ENCODE peak calls at places on chromosome 19, in ten cellular contexts. J is transverse colon, U is ovary, T is upper lobe of left lung, E is heart left ventricle, Y is AG04450, M is endothelial cell of umbilical vein, P is uterus, Z is astrocyte, G is prostate gland. K is an unnamed sample.

GRCh38 chr19:11261902-11262839 is at the start of gene DOCK6:
- DNase-seq in M (no peak), T (peak), P (no peak), J (peak), Z (no peak), G (no peak), Y (no peak), E (peak), U (peak), K (no peak)

GRCh38 chr19:54255105-54255775 is 1.8 kb downstream of the LILRB5 start:
- DNase-seq in E (no peak), P (no peak), M (no peak), T (no peak), Y (no peak), G (no peak), U (no peak), J (no peak), Z (no peak), K (peak)

GRCh38 chr19:4375620-4376228 is 24.6 kb downstream of the SH3GL1 start:
- DNase-seq in Y (no peak), U (peak), J (peak), M (peak), Z (peak), P (peak), E (no peak), G (no peak), T (no peak), K (no peak)

GRCh38 chr19:51514866-51515481 is 13.4 kb upstream of the SIGLEC12 start:
- DNase-seq in P (no peak), M (peak), G (no peak), E (no peak), U (no peak), J (no peak), Z (peak), T (no peak), Y (peak), K (no peak)

GRCh38 chr19:43306097-43306496 is 36.8 kb upstream of the PSG9 start:
- DNase-seq in E (no peak), J (no peak), M (no peak), U (no peak), T (no peak), P (no peak), G (no peak), Y (no peak), Z (no peak), K (no peak)

GRCh38 chr19:41887711-41888382 is 4.9 kb downstream of the ARHGEF1 start:
- DNase-seq in M (no peak), T (peak), G (no peak), Z (peak), U (no peak), J (peak), Y (no peak), E (peak), P (no peak), K (no peak)

GRCh38 chr19:13026478-13026999 is 31.3 kb downstream of the NFIX start:
- DNase-seq in M (peak), E (no peak), T (no peak), Z (peak), G (no peak), U (no peak), J (peak), Y (no peak), P (no peak), K (no peak)

GRCh38 chr19:46714523-46715106 is 2.3 kb downstream of the PRKD2 start:
- DNase-seq in P (no peak), Y (no peak), U (no peak), E (no peak), T (no peak), Z (no peak), M (peak), G (no peak), J (no peak), K (peak)

GRCh38 chr19:1816530-1817298 is 4.6 kb upstream of the ATP8B3 start:
- DNase-seq in P (no peak), Y (no peak), U (no peak), T (no peak), J (no peak), G (no peak), M (no peak), Z (no peak), E (no peak), K (no peak)

DNA sequence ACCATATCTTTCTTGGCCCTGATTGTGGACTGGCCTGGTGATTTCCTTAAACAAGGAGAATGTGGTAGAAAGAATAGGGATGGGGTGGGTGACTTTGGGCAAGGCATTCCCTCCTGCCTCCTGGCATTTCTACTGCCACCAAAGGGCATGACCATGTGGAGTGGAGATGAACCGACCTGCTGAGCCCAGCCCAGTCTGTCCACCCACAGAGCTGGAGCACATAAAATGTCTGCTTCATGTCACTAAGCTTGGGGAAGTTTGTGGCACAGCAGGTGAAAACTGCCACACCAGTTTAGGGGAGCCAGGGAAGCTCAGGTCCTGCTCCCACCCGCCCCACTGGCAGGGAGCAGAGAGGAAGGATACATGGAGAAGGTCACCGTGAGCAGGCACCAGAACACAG is 6.3 kb downstream of the TMEM161A start:
- DNase-seq in E (no peak), G (no peak), T (no peak), Z (no peak), U (no peak), M (no peak), P (no peak), Y (no peak), J (no peak), K (no peak)
- H3K27ac ChIP-seq in E (no peak), G (no peak), T (no peak), Z (no peak), U (no peak), M (no peak), P (no peak), Y (no peak), J (no peak), K (no peak)

GRCh38 chr19:32199501-32200040 is 145.8 kb upstream of the ZNF507 start:
- DNase-seq in U (no peak), G (no peak), E (no peak), P (no peak), M (no peak), Y (no peak), Z (no peak), J (no peak), T (no peak), K (no peak)

GRCh38 chr19:32195706-32196610 is 149.5 kb upstream of the ZNF507 start:
- DNase-seq in E (no peak), Z (no peak), T (no peak), U (no peak), J (no peak), G (no peak), P (no peak), Y (no peak), M (no peak), K (no peak)

GRCh38 chr19:32196690-32197420 is 148.6 kb upstream of the ZNF507 start:
- DNase-seq in U (no peak), T (no peak), E (no peak), Y (no peak), J (no peak), P (no peak), Z (no peak), M (no peak), G (no peak), K (no peak)

GRCh38 chr19:32200312-32201038 is 144.9 kb upstream of the ZNF507 start:
- DNase-seq in T (no peak), U (no peak), Y (no peak), Z (no peak), G (no peak), P (no peak), M (no peak), E (no peak), J (no peak), K (no peak)

DNA sequence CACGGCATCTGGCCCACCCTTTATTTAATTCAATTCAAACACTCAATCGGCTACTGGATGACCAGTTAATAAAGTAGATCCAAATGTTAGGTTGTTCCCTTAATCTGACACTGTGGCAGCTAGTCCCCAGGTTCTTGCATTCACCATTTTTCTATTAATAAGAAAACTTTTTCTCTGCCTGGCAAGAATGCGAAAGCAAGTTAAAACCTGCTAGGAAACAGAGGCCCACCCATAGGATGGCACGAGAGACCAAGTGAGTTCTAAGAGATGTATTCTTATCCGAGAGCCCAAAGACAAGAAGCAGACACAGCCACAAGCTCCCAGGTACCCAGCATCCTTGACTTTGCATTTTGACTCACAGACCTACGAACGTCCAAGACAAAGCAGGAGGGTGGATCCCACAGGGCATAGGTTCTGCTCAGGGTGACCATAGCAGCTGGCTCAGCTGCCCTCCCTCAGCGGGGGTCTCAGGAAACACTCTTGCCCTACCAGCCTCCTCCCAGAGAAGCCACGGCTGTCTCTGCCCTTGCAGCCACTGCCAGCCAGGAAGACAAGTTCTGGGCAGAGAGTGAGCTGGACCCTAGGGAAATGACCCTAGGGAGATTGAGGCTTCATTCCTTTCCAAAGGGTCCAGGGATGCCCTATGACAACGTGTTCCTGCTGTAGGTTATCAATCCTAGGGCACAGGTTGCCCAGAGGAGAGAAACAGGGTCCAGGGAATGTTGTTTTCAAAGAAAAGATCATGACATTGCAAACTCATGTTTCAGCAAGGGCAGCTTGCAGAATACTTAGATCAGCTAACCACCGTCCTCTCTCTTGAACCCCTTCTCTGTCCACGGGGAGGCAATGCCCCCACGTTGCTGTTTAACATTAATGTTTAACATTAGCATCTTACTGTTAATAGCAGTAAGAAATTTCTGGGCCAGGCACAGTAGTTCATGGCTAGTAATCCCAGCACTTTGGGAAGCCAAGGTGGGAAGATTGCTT is 147.2 kb upstream of the ZNF507 start:
- DNase-seq in P (no peak), T (no peak), M (no peak), Y (no peak), Z (no peak), G (no peak), E (no peak), J (no peak), U (no peak), K (no peak)
- TF ChIP-seq CTCF in P (no peak), T (no peak), M (no peak), Y (no peak), Z (no peak), G (no peak), E (no peak), J (no peak), U (no peak), K (no peak)

GRCh38 chr19:657611-658010 is 5.4 kb downstream of the RNF126 start:
- DNase-seq in G (no peak), Y (no peak), T (no peak), Z (no peak), J (no peak), P (no peak), E (no peak), U (no peak), M (no peak), K (no peak)
- H3K4me3 ChIP-seq in G (no peak), Y (no peak), T (no peak), Z (no peak), J (no peak), P (no peak), E (no peak), U (no peak), M (no peak), K (no peak)

GRCh38 chr19:6725513-6726231 is 5.2 kb upstream of the C3 start:
- DNase-seq in J (no peak), Z (no peak), T (no peak), E (no peak), G (no peak), P (no peak), Y (no peak), U (no peak), M (no peak), K (no peak)
- H3K27ac ChIP-seq in J (no peak), Z (no peak), T (no peak), E (no peak), G (no peak), P (no peak), Y (no peak), U (no peak), M (no peak), K (no peak)

DNA sequence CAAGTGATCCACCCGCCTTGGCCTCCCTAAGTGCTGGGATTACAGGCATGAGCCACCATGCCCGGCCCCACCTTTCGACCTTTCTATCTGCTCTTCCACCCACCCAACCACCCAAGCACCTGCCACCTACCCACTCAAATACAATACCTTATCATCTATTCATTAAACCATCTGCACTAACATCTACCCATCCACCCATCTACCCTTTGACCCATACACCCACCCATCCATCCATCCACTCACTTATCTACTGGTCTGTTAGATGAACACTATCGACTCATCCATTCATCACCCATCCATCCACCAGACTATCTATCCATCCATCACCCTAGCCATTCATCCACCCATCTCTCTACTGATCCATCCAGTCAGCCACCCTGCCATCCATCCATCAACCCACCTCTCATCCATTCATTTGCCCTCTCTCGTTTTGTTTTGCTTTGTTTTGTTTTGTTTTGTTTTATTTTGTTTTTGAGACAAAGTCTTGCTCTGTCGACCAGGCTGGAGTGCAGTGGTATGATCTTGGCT is 17.2 kb downstream of the EML2 start:
- DNase-seq in Z (no peak), P (no peak), T (no peak), G (no peak), J (no peak), M (no peak), Y (no peak), E (no peak), U (no peak), K (no peak)
- TF ChIP-seq CTCF in Z (no peak), P (no peak), T (no peak), G (no peak), J (no peak), M (no peak), Y (no peak), E (no peak), U (no peak), K (no peak)

K was measured in coronary artery.